ENCODE peak calls at places on chromosomes 11 and 22, in four cellular contexts. W, Q, H and F are unnamed samples.

GRCh38 chr22:22394589-22394988 is 114.0 kb downstream of the ZNF280B start:
- DNase-seq in W (no peak), Q (no peak), H (peak), F (no peak)

GRCh38 chr11:12853652-12854296 is 155.3 kb upstream of the RASSF10 start:
- DNase-seq in W (no peak), Q (peak), H (no peak), F (peak)

GRCh38 chr11:96013459-96014213 is 89.7 kb upstream of the MTMR2 start:
- DNase-seq in W (no peak), Q (no peak), H (no peak), F (no peak)

GRCh38 chr11:126416542-126417090 is 61.1 kb downstream of the ST3GAL4 start:
- DNase-seq in W (no peak), Q (peak), H (peak), F (no peak)

GRCh38 chr11:112285918-112286317 is 25.3 kb upstream of the PLET1 start:
- DNase-seq in W (no peak), Q (no peak), H (no peak), F (no peak)

GRCh38 chr11:33742249-33742851 is 6.1 kb upstream of the CD59 start:
- DNase-seq in W (no peak), Q (no peak), H (no peak), F (no peak)

GRCh38 chr11:121249039-121249663 is 43.4 kb upstream of the SC5D start:
- DNase-seq in W (peak), Q (no peak), H (no peak), F (peak)

GRCh38 chr11:69134957-69135356 is 20.8 kb upstream of the SMIM38 start:
- DNase-seq in W (no peak), Q (peak), H (no peak), F (no peak)

GRCh38 chr22:46577361-46578249 is 40.2 kb upstream of the CELSR1 start:
- DNase-seq in W (no peak), Q (no peak), H (no peak), F (no peak)